ENCODE peak calls at places on chromosomes 6 and 20, in seven cellular contexts. D, O, I, J, K, M and P are unnamed samples.

GRCh38 chr6:17226269-17226668 is 54.9 kb upstream of the RBM24 start:
- DNase-seq in D (no peak), O (no peak), I (no peak), J (no peak), K (no peak), M (no peak), P (no peak)

GRCh38 chr6:28643017-28643740 is 117.5 kb downstream of the GPX5 start:
- DNase-seq in D (no peak), O (no peak), I (no peak), J (peak; percentile 58), K (peak; percentile 36), M (no peak), P (no peak)

GRCh38 chr20:14341782-14342181 is 4.4 kb upstream of the FLRT3 start:
- DNase-seq in D (no peak), O (no peak), I (no peak), J (no peak), K (no peak), M (no peak), P (no peak)

GRCh38 chr6:90087103-90087833 is 193.0 kb downstream of the GJA10 start:
- DNase-seq in D (no peak), O (no peak), I (no peak), J (no peak), K (no peak), M (no peak), P (no peak)

GRCh38 chr6:139323511-139324445 is 32.0 kb upstream of the TXLNB start:
- DNase-seq in D (peak; percentile 78), O (peak; percentile 93), I (peak; percentile 51), J (no peak), K (peak; percentile 20), M (no peak), P (peak; percentile 36)

GRCh38 chr20:1805161-1805581 is 90.0 kb upstream of the SIRPA start:
- DNase-seq in D (no peak), O (peak; percentile 66), I (no peak), J (no peak), K (no peak), M (no peak), P (no peak)

GRCh38 chr20:17533396-17533795 is 2.2 kb upstream of the BFSP1 start:
- DNase-seq in D (no peak), O (no peak), I (no peak), J (no peak), K (peak; percentile 6), M (no peak), P (peak; percentile 45)

GRCh38 chr6:95203153-95203754 is 374.1 kb upstream of the MANEA start:
- DNase-seq in D (no peak), O (no peak), I (no peak), J (peak; percentile 47), K (peak; percentile 36), M (peak; percentile 7), P (peak; percentile 13)

GRCh38 chr6:15096894-15097837 is 148.7 kb upstream of the JARID2 start:
- DNase-seq in D (no peak), O (no peak), I (no peak), J (no peak), K (no peak), M (no peak), P (no peak)

GRCh38 chr6:32796848-32797776 is 19.7 kb downstream of the HLA-DOB start:
- DNase-seq in D (peak; percentile 57), O (peak; percentile 96), I (peak; percentile 81), J (peak; percentile 80), K (peak; percentile 90), M (peak; percentile 58), P (peak; percentile 64)

GRCh38 chr20:63574156-63574828 is at the start of gene HELZ2:
- DNase-seq in D (peak; percentile 54), O (peak; percentile 97), I (peak; percentile 87), J (peak; percentile 85), K (peak; percentile 38), M (peak; percentile 72), P (peak; percentile 94)

GRCh38 chr20:61938839-61939690 is 126.6 kb downstream of the TAF4 start:
- DNase-seq in D (no peak), O (no peak), I (peak; percentile 11), J (no peak), K (no peak), M (no peak), P (no peak)

GRCh38 chr20:8434326-8434876 is 302.3 kb downstream of the PLCB1 start:
- DNase-seq in D (no peak), O (no peak), I (no peak), J (no peak), K (no peak), M (no peak), P (no peak)

GRCh38 chr20:49676581-49677291 is 36.9 kb downstream of the B4GALT5 start:
- DNase-seq in D (peak; percentile 16), O (no peak), I (no peak), J (no peak), K (no peak), M (no peak), P (peak; percentile 29)

GRCh38 chr20:16501236-16501635 is 72.0 kb downstream of the KIF16B start:
- DNase-seq in D (no peak), O (no peak), I (no peak), J (no peak), K (no peak), M (no peak), P (no peak)

GRCh38 chr20:17612287-17612974 is 42.6 kb downstream of the DSTN start:
- DNase-seq in D (peak; percentile 31), O (peak; percentile 88), I (peak; percentile 61), J (no peak), K (no peak), M (no peak), P (no peak)

GRCh38 chr20:44401052-44401769 is 45.7 kb downstream of the HNF4A start:
- DNase-seq in D (no peak), O (no peak), I (peak; percentile 87), J (peak; percentile 53), K (no peak), M (no peak), P (no peak)

GRCh38 chr20:16637814-16638213 is 64.6 kb upstream of the KIF16B start:
- DNase-seq in D (no peak), O (no peak), I (no peak), J (no peak), K (no peak), M (no peak), P (no peak)

GRCh38 chr6:12479885-12480284 is 189.7 kb downstream of the EDN1 start:
- DNase-seq in D (no peak), O (no peak), I (no peak), J (no peak), K (no peak), M (no peak), P (no peak)

GRCh38 chr20:20685635-20686034 is 26.8 kb downstream of the RALGAPA2 start:
- DNase-seq in D (no peak), O (no peak), I (no peak), J (no peak), K (no peak), M (no peak), P (no peak)

GRCh38 chr6:110613356-110613755 is 136.9 kb upstream of the SLC22A16 start:
- DNase-seq in D (no peak), O (no peak), I (no peak), J (no peak), K (no peak), M (no peak), P (no peak)

DNA sequence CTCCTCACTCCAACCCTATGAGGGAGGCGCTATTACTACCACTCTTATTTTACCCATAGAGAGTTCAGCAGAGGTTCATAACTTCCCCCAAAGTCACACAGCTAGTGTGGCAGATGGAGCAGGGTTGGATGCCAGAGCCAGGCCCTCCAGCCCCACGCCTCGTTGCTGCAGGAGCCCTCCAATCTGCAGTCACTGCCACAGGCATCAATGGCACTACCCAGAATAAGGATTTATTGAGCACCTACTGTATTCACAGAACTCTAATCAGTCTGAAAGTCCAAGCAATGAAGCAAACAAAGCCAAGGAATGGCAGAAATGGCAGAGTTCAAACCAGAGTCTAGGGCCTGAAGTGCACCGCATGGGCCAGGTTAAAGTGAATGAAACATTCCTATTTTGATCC is 144.9 kb downstream of the LPA start:
- DNase-seq in D (no peak), O (no peak), I (no peak), J (no peak), K (no peak), M (no peak), P (no peak)
- TF ChIP-seq CTCF in D (no peak), O (no peak), I (no peak), J (no peak), K (no peak), M (no peak), P (no peak)

GRCh38 chr6:6008648-6009421 is 2.1 kb upstream of the NRN1 start:
- DNase-seq in D (no peak), O (peak; percentile 97), I (peak; percentile 79), J (peak; percentile 83), K (peak; percentile 69), M (no peak), P (peak; percentile 93)

GRCh38 chr6:6005467-6006427 is 978 bp downstream of the NRN1 start:
- DNase-seq in D (no peak), O (no peak), I (no peak), J (no peak), K (peak; percentile 7), M (no peak), P (peak; percentile 36)

GRCh38 chr6:6006428-6007310 is at the start of gene NRN1:
- DNase-seq in D (no peak), O (no peak), I (no peak), J (no peak), K (no peak), M (no peak), P (peak; percentile 63)

GRCh38 chr6:6008114-6008647 is 1.5 kb upstream of the NRN1 start:
- DNase-seq in D (no peak), O (no peak), I (no peak), J (no peak), K (no peak), M (no peak), P (no peak)

DNA sequence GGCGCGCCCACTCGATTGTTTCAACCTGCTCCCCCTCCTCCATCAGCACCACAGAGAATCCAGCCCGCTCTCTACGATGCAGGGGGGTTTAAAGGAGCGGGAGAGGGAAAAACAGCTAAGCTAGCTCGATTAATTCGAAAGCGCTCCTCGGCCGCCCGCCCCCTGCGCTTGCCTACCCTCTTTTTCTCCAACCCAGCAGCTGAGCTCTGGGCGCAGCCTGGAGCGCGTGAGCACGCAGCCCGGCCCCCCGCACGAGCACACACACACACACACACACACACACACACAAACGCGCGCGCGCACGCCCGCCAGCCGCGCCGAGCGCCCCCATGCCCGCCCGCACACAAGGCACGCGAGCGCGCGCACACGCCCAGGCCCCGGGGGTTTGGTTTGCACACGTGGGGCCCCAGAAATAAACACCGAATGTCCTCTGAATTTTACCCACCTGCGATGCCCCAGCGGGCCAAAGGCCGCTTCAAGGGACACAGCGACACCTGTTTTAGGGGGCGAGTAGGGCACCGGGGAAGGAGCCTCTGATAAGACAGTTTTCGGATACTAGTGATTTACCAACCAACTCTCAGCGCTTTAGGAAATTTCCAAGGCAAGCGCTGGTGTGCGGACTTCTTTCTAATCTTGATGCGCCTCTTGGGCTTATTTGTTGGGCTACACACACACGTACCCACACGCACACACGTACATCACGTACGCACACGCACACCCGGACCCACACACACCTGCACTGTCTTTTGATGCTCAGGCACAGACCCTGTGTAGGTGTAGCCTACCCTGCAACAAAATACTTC is 787 bp upstream of the NRN1 start:
- DNase-seq in D (no peak), O (no peak), I (no peak), J (no peak), K (peak; percentile 30), M (no peak), P (peak; percentile 80)
- TF ChIP-seq CTCF in D (peak; percentile 32), O (no peak), I (no peak), J (no peak), K (peak; percentile 43), M (no peak), P (peak; percentile 1)

GRCh38 chr6:118659513-118660217 is 8.3 kb upstream of the CEP85L start:
- DNase-seq in D (no peak), O (no peak), I (no peak), J (no peak), K (no peak), M (no peak), P (no peak)
- TF ChIP-seq CTCF in D (no peak), O (no peak), I (no peak), J (no peak), K (no peak), M (no peak), P (no peak)

GRCh38 chr6:140980265-140980887 is 1152.3 kb upstream of the GJE1 start:
- DNase-seq in D (no peak), O (no peak), I (no peak), J (no peak), K (no peak), M (no peak), P (no peak)
- TF ChIP-seq CTCF in D (no peak), O (no peak), I (no peak), J (no peak), K (no peak), M (no peak), P (no peak)